ENCODE peak calls at places on chromosomes 7 and 10, in eight cellular contexts. E, S, L, X, P, J, R and I are unnamed samples.

GRCh38 chr10:596725-597345 is 92.6 kb downstream of the DIP2C start:
- DNase-seq in L (no peak), J (no peak), E (no peak), X (no peak), R (no peak), S (no peak), P (no peak), I (no peak)

GRCh38 chr7:7808626-7809025 is 90.2 kb upstream of the RPA3 start:
- DNase-seq in X (no peak), E (no peak), L (no peak), S (no peak), R (no peak), P (no peak), J (no peak), I (no peak)

GRCh38 chr7:32164341-32164996 is 94.3 kb upstream of the PDE1C start:
- DNase-seq in J (no peak), L (peak; percentile 41), E (no peak), P (no peak), S (no peak), R (peak; percentile 81), X (peak; percentile 76), I (peak; percentile 16)

GRCh38 chr10:14879801-14880193 is 1.1 kb downstream of the SUV39H2 start:
- DNase-seq in E (no peak), J (no peak), P (no peak), S (peak; percentile 16), X (no peak), R (no peak), L (no peak), I (no peak)

GRCh38 chr7:164882-165660 is 27.3 kb upstream of the FAM20C start:
- DNase-seq in P (no peak), L (no peak), J (no peak), E (no peak), X (no peak), S (no peak), R (no peak), I (no peak)

GRCh38 chr7:130364446-130364845 is 15.8 kb upstream of the CPA1 start:
- DNase-seq in E (no peak), S (no peak), P (no peak), R (no peak), J (no peak), X (no peak), L (no peak), I (peak; percentile 89)

GRCh38 chr7:46651070-46651469 is 730.0 kb upstream of the IGFBP3 start:
- DNase-seq in S (no peak), P (no peak), R (peak; percentile 97), X (no peak), E (no peak), L (no peak), J (peak; percentile 45), I (no peak)

GRCh38 chr10:29499993-29500537 is 134.7 kb downstream of the SVIL start:
- DNase-seq in J (no peak), L (no peak), S (no peak), X (no peak), E (no peak), P (no peak), R (no peak), I (no peak)

GRCh38 chr7:140160308-140160707 is 16.5 kb downstream of the KDM7A start:
- DNase-seq in L (no peak), X (no peak), S (no peak), E (no peak), J (no peak), R (no peak), P (no peak), I (no peak)

GRCh38 chr10:89086801-89087513 is 96.4 kb downstream of the FAS start:
- DNase-seq in L (peak; percentile 50), E (peak; percentile 72), J (peak; percentile 46), R (no peak), P (peak; percentile 69), S (peak; percentile 2), X (peak; percentile 82), I (peak; percentile 73)

GRCh38 chr10:497289-497688 is 192.2 kb downstream of the DIP2C start:
- DNase-seq in X (no peak), P (peak; percentile 8), E (no peak), L (no peak), R (no peak), J (no peak), S (no peak), I (no peak)

GRCh38 chr7:39252916-39253315 is 275.2 kb downstream of the POU6F2 start:
- DNase-seq in P (no peak), S (no peak), J (no peak), E (no peak), R (no peak), X (peak; percentile 4), L (no peak), I (no peak)

GRCh38 chr7:25084826-25085225 is 40.2 kb downstream of the CYCS start:
- DNase-seq in P (no peak), L (no peak), X (no peak), S (no peak), R (no peak), E (no peak), J (no peak), I (no peak)

GRCh38 chr7:35286422-35286821 is 32.5 kb upstream of the TBX20 start:
- DNase-seq in J (no peak), X (peak; percentile 2), L (no peak), R (peak; percentile 3), P (no peak), E (no peak), S (no peak), I (no peak)

GRCh38 chr7:52838981-52839411 is 196.4 kb upstream of the POM121L12 start:
- DNase-seq in L (no peak), P (no peak), R (no peak), X (no peak), S (no peak), J (no peak), E (no peak), I (no peak)

GRCh38 chr10:47246409-47247189 is 53.4 kb upstream of the GDF10 start:
- DNase-seq in X (no peak), R (no peak), P (no peak), J (no peak), L (no peak), S (no peak), E (no peak), I (no peak)

GRCh38 chr10:119478111-119479047 is 64.1 kb downstream of the RGS10 start:
- DNase-seq in J (no peak), L (no peak), R (no peak), P (no peak), X (no peak), E (no peak), S (peak; percentile 90), I (no peak)

GRCh38 chr10:76291175-76291574 is 859.8 kb downstream of the LRMDA start:
- DNase-seq in S (no peak), L (no peak), P (no peak), R (no peak), X (no peak), E (no peak), J (no peak), I (no peak)

GRCh38 chr10:75220258-75220657 is 9.7 kb downstream of the VDAC2 start:
- DNase-seq in P (no peak), S (no peak), X (no peak), E (peak; percentile 11), R (no peak), L (no peak), J (no peak), I (no peak)
- H3K27ac ChIP-seq in P (no peak overlapping the region), S (no peak overlapping the region), X (no peak overlapping the region), E (peak overlapping the region; percentile 17), R (no peak overlapping the region), L (no peak overlapping the region), J (no peak overlapping the region), I (no peak overlapping the region)

GRCh38 chr10:96595741-96596140 is 8.9 kb upstream of the TM9SF3 start:
- DNase-seq in S (no peak), L (no peak), R (no peak), J (no peak), P (no peak), X (no peak), E (no peak), I (peak; percentile 26)
- H3K36me3 ChIP-seq in S (peaks cover 97% of the 10 kb centered on the region), L (no peaks in the 10 kb centered on the region), R (no peaks in the 10 kb centered on the region), J (no peaks in the 10 kb centered on the region), P (no peaks in the 10 kb centered on the region), X (no peaks in the 10 kb centered on the region), E (no peaks in the 10 kb centered on the region), I (no peaks in the 10 kb centered on the region)

GRCh38 chr10:73955719-73956118 is 42.2 kb upstream of the VCL start:
- DNase-seq in P (no peak), L (no peak), J (no peak), E (no peak), S (no peak), X (no peak), R (no peak), I (no peak)

GRCh38 chr10:73956476-73957338 is 41.2 kb upstream of the VCL start:
- DNase-seq in L (no peak), J (no peak), S (peak; percentile 67), R (peak; percentile 55), X (peak; percentile 62), P (no peak), E (no peak), I (peak; percentile 86)

GRCh38 chr10:73953665-73954064 is 42.7 kb downstream of the PLAU start:
- DNase-seq in S (no peak), L (no peak), E (no peak), R (peak; percentile 38), P (no peak), X (no peak), J (peak; percentile 35), I (peak; percentile 36)

GRCh38 chr10:73950569-73950968 is 39.6 kb downstream of the PLAU start:
- DNase-seq in X (no peak), L (no peak), P (no peak), E (no peak), S (no peak), R (no peak), J (no peak), I (peak; percentile 56)

DNA sequence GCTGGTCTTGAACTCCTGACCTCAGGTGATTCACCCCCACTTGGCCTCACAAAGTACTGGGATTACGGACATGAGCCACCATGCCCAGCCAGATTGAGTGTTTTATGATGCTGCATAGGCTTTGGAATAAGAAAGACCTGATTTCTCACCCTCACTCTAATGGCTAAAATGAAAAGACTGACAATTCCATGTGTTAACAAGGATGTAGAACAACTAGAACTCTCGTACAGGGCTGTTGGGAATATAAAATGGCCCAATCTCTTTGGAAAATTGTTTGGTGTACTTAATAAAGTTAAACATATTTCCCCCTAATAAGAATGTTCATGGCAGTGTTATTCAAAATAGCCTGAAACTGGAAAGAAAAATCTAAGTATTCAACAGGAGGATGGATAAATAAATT is 43.2 kb upstream of the VCL start:
- DNase-seq in J (no peak), R (no peak), P (no peak), E (no peak), L (no peak), X (no peak), S (no peak), I (no peak)
- H3K4me1 ChIP-seq in J (peaks cover 4% of the 10 kb centered on the region), R (peaks cover 13% of the 10 kb centered on the region), P (no peaks in the 10 kb centered on the region), E (peaks cover 16% of the 10 kb centered on the region), L (peaks cover 2% of the 10 kb centered on the region), X (peaks cover 18% of the 10 kb centered on the region), S (peaks cover 39% of the 10 kb centered on the region), I (peaks cover 13% of the 10 kb centered on the region)

DNA sequence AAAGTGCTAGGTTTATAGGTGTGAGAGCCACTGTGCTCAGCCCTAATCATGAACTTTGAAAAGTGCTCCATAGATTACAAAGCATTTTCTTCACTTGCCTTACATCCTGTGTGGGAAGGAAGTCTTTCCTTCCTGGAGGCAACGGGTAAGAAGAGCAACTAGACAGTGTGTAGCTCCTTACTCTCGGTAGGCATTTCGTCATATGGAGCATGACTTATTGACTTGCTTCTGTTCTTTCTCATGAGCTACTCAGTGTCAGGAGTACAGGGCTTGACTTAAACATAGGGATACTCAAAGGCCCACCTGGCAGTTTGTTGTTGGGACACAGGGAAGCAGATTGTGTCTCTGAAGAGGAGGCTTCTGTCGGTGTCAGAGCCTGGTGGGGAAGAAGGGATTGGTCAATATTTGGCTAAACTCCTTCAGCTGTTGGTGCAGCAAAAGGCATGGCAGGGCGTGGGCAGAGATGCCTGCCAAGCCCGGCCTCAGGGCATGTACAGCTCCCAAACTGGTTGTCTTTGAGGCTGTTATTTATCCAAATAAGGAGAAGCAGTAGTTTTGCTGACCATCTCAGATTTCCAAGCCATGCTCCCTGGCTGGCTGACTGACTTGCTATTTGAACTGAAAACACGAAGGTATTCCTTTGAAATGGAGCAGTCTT is 248.9 kb downstream of the KIAA1217 start:
- DNase-seq in E (no peak), L (no peak), P (no peak), J (no peak), S (no peak), X (no peak), R (peak; percentile 86), I (peak; percentile 62)
- H3K27ac ChIP-seq in E (no peak overlapping the region), L (no peak overlapping the region), P (no peak overlapping the region), J (no peak overlapping the region), S (no peak overlapping the region), X (no peak overlapping the region), R (peak overlapping the region; percentile 71), I (no peak overlapping the region)